ENCODE peak calls at places on chromosomes 12 and 14, in eight cellular contexts. Z, C, L, J, B, X, D and A are unnamed samples.

GRCh38 chr12:86193931-86194330 is 62.3 kb downstream of the MGAT4C start:
- DNase-seq in Z (no peak), C (no peak), L (peak; percentile 2), J (no peak), B (no peak), X (no peak), D (no peak), A (no peak)

GRCh38 chr12:2231011-2231595 is 178.3 kb downstream of the CACNA1C start:
- DNase-seq in Z (no peak), C (no peak), L (no peak), J (no peak), B (no peak), X (no peak), D (no peak), A (no peak)

GRCh38 chr14:102591372-102591943 is 991 bp upstream of the RCOR1 start:
- DNase-seq in Z (peak; percentile 67), C (no peak), L (no peak), J (peak; percentile 47), B (peak; percentile 60), X (no peak), D (no peak), A (no peak)

GRCh38 chr12:96070670-96071279 is 35.4 kb upstream of the LTA4H start:
- DNase-seq in Z (peak; percentile 23), C (no peak), L (no peak), J (no peak), B (no peak), X (no peak), D (no peak), A (no peak)

GRCh38 chr12:86712425-86712843 is 456.2 kb upstream of the MGAT4C start:
- DNase-seq in Z (no peak), C (peak; percentile 95), L (peak; percentile 94), J (no peak), B (no peak), X (no peak), D (peak; percentile 94), A (peak; percentile 94)

GRCh38 chr12:96205909-96206308 is 11.7 kb downstream of the ELK3 start:
- DNase-seq in Z (no peak), C (no peak), L (no peak), J (no peak), B (no peak), X (no peak), D (no peak), A (no peak)

GRCh38 chr12:98224584-98225221 is 290.7 kb upstream of the TMPO start:
- DNase-seq in Z (no peak), C (no peak), L (no peak), J (no peak), B (no peak), X (no peak), D (no peak), A (no peak)

GRCh38 chr12:43501705-43502104 is 50.3 kb downstream of the ADAMTS20 start:
- DNase-seq in Z (peak; percentile 56), C (peak; percentile 1), L (no peak), J (no peak), B (no peak), X (no peak), D (peak; percentile 16), A (peak; percentile 2)

GRCh38 chr14:40100544-40101196 is 668.4 kb upstream of the FBXO33 start:
- DNase-seq in Z (no peak), C (no peak), L (no peak), J (no peak), B (no peak), X (no peak), D (no peak), A (no peak)

GRCh38 chr12:81212996-81213696 is 135.3 kb downstream of the ACSS3 start:
- DNase-seq in Z (no peak), C (no peak), L (no peak), J (no peak), B (no peak), X (no peak), D (no peak), A (no peak)

DNA sequence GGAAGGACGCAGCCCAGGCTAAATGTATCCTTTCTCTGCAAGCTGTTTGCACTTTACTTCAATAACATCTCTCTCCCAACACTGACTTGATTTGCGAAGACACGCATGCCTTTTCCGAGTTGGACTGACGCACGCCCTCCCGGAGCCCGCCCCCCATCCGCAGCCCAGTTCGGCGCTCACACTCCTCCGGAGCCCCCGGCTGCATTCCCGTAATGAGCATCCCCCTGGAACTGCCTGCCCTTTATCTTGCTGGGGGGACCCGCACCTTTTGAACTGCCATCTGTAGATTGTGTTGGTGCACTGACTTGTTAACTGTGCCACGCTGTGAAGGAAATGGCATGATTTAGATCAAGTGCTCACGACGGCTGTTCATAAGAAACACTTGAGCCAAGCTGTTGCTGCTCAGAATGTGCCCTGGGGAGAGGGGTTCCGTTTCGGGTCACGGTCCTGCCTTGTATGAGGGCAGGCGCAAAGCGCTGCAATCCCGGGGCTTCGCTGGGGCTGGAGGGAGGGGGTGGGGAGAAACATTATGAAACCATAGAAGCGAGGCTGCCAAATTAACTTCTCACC is 176.6 kb upstream of the CDKN3 start:
- DNase-seq in Z (peak; percentile 45), C (no peak), L (no peak), J (peak; percentile 21), B (no peak), X (no peak), D (no peak), A (no peak)
- H3K4me3 ChIP-seq in Z (no peak overlapping the region), C (peak overlapping the region; percentile 39), L (peak overlapping the region; percentile 14), J (peak overlapping the region; percentile 1), B (peak overlapping the region; percentile 22), X (peak overlapping the region; percentile 64), D (peak overlapping the region; percentile 49), A (no peak overlapping the region)

DNA sequence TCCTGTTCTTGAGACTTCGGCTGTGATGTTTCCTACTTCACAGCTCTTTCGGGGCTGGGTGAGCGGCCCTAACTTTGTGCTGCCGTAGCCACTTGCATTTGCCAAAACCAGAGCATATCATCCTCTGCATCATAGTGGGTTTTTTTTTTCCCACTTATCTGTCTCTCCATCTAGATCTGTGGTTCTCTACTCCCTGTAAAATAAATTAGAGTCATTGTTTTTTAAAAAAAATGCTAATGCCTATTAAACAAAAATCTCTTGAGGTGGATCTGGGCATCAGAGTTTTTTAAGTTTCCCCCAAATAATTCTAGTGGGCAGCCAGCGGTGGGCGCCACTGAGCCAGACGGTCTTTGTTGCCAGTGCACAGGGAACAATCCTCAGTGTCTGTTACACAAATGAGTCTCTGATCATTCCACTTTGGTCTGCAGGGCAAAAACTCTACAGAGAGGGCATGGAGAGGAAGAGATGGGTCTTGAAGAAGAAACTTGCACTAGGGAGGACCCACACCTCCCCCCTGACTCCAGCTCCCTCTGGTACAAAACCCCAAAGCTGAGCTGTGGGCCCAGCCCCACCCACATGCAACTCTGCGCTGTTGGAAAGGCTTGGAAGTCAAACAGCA is 62.4 kb upstream of the BCL2L14 start:
- DNase-seq in Z (no peak), C (no peak), L (no peak), J (no peak), B (no peak), X (no peak), D (no peak), A (no peak)
- TF ChIP-seq CTCF in Z (peak; percentile 51), C (no peak), L (peak; percentile 47), J (peak; percentile 16), B (no peak), X (no peak), D (peak; percentile 65), A (peak; percentile 46)

GRCh38 chr14:99790978-99791376 is 2.2 kb upstream of the EML1 start:
- DNase-seq in Z (no peak), C (no peak), L (no peak), J (peak; percentile 48), B (no peak), X (no peak), D (no peak), A (no peak)

GRCh38 chr14:99791476-99792283 is 1.5 kb upstream of the EML1 start:
- DNase-seq in Z (no peak), C (no peak), L (no peak), J (no peak), B (no peak), X (no peak), D (no peak), A (no peak)

GRCh38 chr14:99794156-99794780 is 1.1 kb downstream of the EML1 start:
- DNase-seq in Z (no peak), C (no peak), L (no peak), J (no peak), B (no peak), X (no peak), D (no peak), A (no peak)

GRCh38 chr14:99793213-99794155 is at the start of gene EML1:
- DNase-seq in Z (peak; percentile 99), C (no peak), L (no peak), J (peak; percentile 87), B (peak; percentile 84), X (no peak), D (peak; percentile 53), A (no peak)

GRCh38 chr14:99792551-99793212 is 531 bp upstream of the EML1 start:
- DNase-seq in Z (no peak), C (no peak), L (no peak), J (no peak), B (peak; percentile 39), X (no peak), D (no peak), A (no peak)
- H3K4me3 ChIP-seq in Z (peak overlapping the region; percentile 65), C (peak overlapping the region; percentile 56), L (peak overlapping the region; percentile 39), J (no peak overlapping the region), B (peak overlapping the region; percentile 68), X (peak overlapping the region; percentile 71), D (peak overlapping the region; percentile 54), A (peak overlapping the region; percentile 35)

GRCh38 chr14:50059773-50060629 is 56.4 kb downstream of the VCPKMT start:
- DNase-seq in Z (no peak), C (no peak), L (no peak), J (no peak), B (no peak), X (no peak), D (no peak), A (no peak)

GRCh38 chr14:50062438-50063039 is 53.8 kb downstream of the VCPKMT start:
- DNase-seq in Z (peak; percentile 55), C (no peak), L (peak; percentile 84), J (peak; percentile 38), B (no peak), X (no peak), D (peak; percentile 75), A (peak; percentile 75)

GRCh38 chr14:50061664-50062437 is 54.5 kb downstream of the VCPKMT start:
- DNase-seq in Z (peak; percentile 83), C (no peak), L (no peak), J (peak; percentile 80), B (no peak), X (no peak), D (no peak), A (peak; percentile 39)

GRCh38 chr14:50063876-50064420 is 52.4 kb downstream of the VCPKMT start:
- DNase-seq in Z (no peak), C (no peak), L (no peak), J (no peak), B (no peak), X (no peak), D (no peak), A (no peak)

DNA sequence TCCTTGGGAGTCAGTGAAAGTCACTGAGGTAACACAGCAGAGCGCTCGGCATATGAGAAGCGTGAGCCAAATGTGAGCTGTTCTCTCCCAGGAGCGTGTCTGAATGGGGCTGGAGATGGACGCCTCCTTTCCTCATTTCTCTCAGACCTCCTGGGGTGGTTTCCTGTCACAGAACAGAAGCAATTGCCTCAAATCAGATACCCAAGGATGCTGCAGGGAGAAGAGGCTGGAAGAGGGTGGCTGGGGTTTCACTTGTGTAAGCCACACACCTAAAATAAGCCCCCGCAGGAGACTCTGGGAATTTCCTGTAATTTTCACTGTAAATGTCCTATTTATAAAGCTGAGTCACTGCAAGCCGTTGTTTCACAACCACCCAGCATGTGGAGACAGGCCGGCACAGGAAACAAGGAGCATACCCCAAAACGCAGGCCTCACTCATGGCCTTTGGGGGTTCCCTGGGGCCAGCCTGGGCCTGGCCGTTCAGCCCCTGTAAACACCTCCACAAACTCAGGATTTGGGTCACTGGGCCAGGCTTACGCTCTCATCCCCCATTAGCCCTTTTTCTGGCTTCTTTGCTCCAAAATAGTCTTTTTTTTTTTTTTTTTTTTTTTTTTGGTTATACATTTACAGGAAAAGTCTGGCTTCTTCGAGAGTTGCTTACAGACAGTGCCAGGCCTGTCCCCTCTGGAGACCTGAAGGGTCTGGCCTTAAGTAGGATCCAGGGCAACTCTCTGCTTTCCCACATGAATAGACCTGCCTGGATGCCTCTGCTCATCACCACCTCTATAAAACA is 55.3 kb downstream of the VCPKMT start:
- DNase-seq in Z (peak; percentile 66), C (peak; percentile 83), L (no peak), J (peak; percentile 62), B (peak; percentile 39), X (peak; percentile 82), D (peak; percentile 93), A (peak; percentile 84)
- TF ChIP-seq CTCF in Z (peak; percentile 34), C (no peak), L (peak; percentile 24), J (no peak), B (no peak), X (peak; percentile 52), D (peak; percentile 40), A (peak; percentile 3)